ENCODE peak calls at places on chromosomes 1 and 21, in seven cellular contexts. R, B, G, W, Y, I and V are unnamed samples.

GRCh38 chr1:192554904-192555303 is 20.7 kb upstream of the RGS1 start:
- DNase-seq in G (no peak), I (no peak), Y (no peak), W (no peak), B (no peak), R (no peak), V (no peak)

GRCh38 chr1:71417421-71417820 is 336.6 kb upstream of the ZRANB2 start:
- DNase-seq in W (no peak), R (no peak), G (no peak), Y (no peak), B (no peak), I (no peak), V (no peak)

GRCh38 chr21:37223804-37224345 is 43.3 kb downstream of the VPS26C start:
- DNase-seq in G (no peak), Y (no peak), I (no peak), B (no peak), W (no peak), R (no peak), V (no peak)

GRCh38 chr1:101022294-101022693 is 3.3 kb downstream of the DPH5 start:
- DNase-seq in I (no peak), R (no peak), B (peak; percentile 49), W (no peak), Y (peak; percentile 77), G (no peak), V (peak; percentile 66)

GRCh38 chr1:159211331-159212136 is 6.9 kb downstream of the ACKR1 start:
- DNase-seq in R (peak; percentile 33), W (peak; percentile 67), G (no peak), Y (peak; percentile 3), B (no peak), I (peak; percentile 20), V (no peak)

GRCh38 chr1:31027693-31028526 is 37.6 kb downstream of the PUM1 start:
- DNase-seq in G (no peak), I (no peak), Y (no peak), R (no peak), B (no peak), W (peak; percentile 36), V (peak; percentile 17)

GRCh38 chr1:78665809-78666208 is 16.2 kb downstream of the IFI44 start:
- DNase-seq in I (no peak), Y (no peak), R (no peak), B (no peak), G (no peak), W (no peak), V (no peak)

GRCh38 chr1:91883470-91883869 is 2.5 kb downstream of the TGFBR3 start:
- DNase-seq in B (peak; percentile 45), I (no peak), G (no peak), Y (peak; percentile 62), R (no peak), W (peak; percentile 23), V (peak; percentile 52)

GRCh38 chr1:88141499-88142074 is 542.5 kb upstream of the PKN2 start:
- DNase-seq in I (no peak), G (no peak), R (no peak), B (no peak), W (no peak), Y (no peak), V (no peak)

GRCh38 chr1:157363660-157364140 is 188.6 kb downstream of the FCRL5 start:
- DNase-seq in R (no peak), Y (peak; percentile 22), B (peak; percentile 45), W (peak; percentile 30), G (no peak), I (no peak), V (peak; percentile 52)

GRCh38 chr1:154608522-154609294 is 722 bp upstream of the ADAR start:
- DNase-seq in W (peak; percentile 59), G (no peak), R (no peak), B (peak; percentile 69), I (peak; percentile 22), Y (peak; percentile 64), V (peak; percentile 55)

GRCh38 chr1:165384016-165384415 is 27.5 kb upstream of the LMX1A start:
- DNase-seq in B (no peak), Y (no peak), G (no peak), I (no peak), W (no peak), R (no peak), V (no peak)

GRCh38 chr1:116487016-116487415 is 83.8 kb downstream of the CD58 start:
- DNase-seq in R (no peak), G (no peak), I (no peak), B (no peak), Y (no peak), W (no peak), V (no peak)
- H3K4me3 ChIP-seq in R (no peak overlapping the region), G (no peak overlapping the region), I (no peak overlapping the region), B (no peak overlapping the region), Y (no peak overlapping the region), W (no peak overlapping the region), V (no peak overlapping the region)

DNA sequence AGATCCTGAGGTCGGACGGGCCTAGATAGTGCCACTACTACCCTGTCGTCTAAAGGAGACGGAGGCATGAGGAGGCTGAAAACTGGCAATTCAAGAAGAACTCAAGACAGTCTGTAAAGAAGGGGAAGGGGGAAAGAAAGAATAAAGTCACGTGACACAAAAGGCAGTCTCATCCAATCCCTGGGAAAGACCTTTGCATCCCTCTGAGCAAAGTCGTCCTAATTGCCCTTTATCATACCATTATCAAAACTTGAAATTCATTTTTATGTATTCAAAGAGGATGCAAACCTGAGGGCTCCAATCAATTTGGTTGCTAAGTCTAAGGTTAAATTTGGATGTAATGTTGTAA is 2.2 kb downstream of the DUSP10 start:
- DNase-seq in W (no peak), B (no peak), G (no peak), R (no peak), Y (no peak), I (no peak), V (no peak)
- H3K4me3 ChIP-seq in W (peak overlapping the region; percentile 72), B (peak overlapping the region; percentile 96), G (peak overlapping the region; percentile 87), R (peak overlapping the region; percentile 80), Y (peak overlapping the region; percentile 74), I (no peak overlapping the region), V (peak overlapping the region; percentile 97)

DNA sequence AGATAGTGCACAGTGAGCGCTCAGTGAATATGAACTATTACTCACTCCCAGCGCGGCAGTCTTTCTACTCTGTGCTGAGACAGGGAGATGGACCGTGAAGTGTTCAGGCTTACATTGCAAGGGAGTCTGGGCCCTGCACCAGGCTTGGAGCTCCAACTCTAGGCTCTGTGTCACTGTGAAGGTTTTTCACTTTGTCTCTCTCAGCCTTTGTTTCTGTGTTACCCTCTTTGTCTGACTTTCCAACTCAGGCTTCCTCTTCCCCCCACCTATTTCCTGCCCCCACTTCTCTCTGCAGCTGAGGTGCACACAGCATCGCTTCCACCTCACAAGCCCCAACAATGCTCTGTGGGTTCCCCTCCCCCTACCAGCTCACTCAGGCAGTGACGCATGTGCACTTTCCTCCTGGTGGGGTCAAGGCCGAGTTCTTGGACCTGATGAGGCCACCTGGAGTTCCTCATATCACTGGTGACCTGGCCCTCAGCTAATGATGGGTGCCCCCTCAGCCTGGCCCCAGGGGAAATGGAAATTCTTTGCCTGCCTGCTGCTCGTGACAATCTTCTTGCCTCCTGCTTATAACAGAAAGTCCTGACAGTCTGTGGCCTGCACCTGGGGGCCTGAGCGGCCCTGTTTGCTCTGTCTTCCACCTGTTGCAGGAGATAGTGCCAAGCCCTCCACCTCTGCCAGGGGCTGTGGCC is 1.1 kb upstream of the LCK start:
- DNase-seq in B (no peak), W (no peak), R (peak; percentile 41), I (peak; percentile 73), Y (peak; percentile 46), G (no peak), V (no peak)
- H3K4me3 ChIP-seq in B (no peak overlapping the region), W (no peak overlapping the region), R (no peak overlapping the region), I (peak overlapping the region; percentile 91), Y (no peak overlapping the region), G (no peak overlapping the region), V (no peak overlapping the region)

GRCh38 chr1:202214089-202214843 is 20.7 kb downstream of the LGR6 start:
- DNase-seq in G (no peak), I (no peak), R (no peak), Y (no peak), B (no peak), W (peak; percentile 30), V (no peak)
- H3K4me3 ChIP-seq in G (no peak overlapping the region), I (no peak overlapping the region), R (peak overlapping the region; percentile 30), Y (no peak overlapping the region), B (no peak overlapping the region), W (peak overlapping the region; percentile 30), V (no peak overlapping the region)

GRCh38 chr1:10696977-10697376 is 99.5 kb downstream of the CASZ1 start:
- DNase-seq in G (no peak), W (no peak), B (no peak), I (no peak), R (no peak), Y (peak; percentile 23), V (no peak)

GRCh38 chr1:10694274-10694632 is 102.2 kb downstream of the CASZ1 start:
- DNase-seq in B (no peak), I (peak; percentile 62), G (no peak), R (no peak), W (no peak), Y (no peak), V (no peak)

GRCh38 chr1:10693497-10694273 is 102.8 kb downstream of the CASZ1 start:
- DNase-seq in R (peak; percentile 40), W (peak; percentile 71), I (peak; percentile 36), B (no peak), Y (no peak), G (no peak), V (no peak)

GRCh38 chr1:10693152-10693496 is 103.3 kb downstream of the CASZ1 start:
- DNase-seq in G (no peak), I (no peak), W (no peak), R (no peak), Y (no peak), B (no peak), V (no peak)

DNA sequence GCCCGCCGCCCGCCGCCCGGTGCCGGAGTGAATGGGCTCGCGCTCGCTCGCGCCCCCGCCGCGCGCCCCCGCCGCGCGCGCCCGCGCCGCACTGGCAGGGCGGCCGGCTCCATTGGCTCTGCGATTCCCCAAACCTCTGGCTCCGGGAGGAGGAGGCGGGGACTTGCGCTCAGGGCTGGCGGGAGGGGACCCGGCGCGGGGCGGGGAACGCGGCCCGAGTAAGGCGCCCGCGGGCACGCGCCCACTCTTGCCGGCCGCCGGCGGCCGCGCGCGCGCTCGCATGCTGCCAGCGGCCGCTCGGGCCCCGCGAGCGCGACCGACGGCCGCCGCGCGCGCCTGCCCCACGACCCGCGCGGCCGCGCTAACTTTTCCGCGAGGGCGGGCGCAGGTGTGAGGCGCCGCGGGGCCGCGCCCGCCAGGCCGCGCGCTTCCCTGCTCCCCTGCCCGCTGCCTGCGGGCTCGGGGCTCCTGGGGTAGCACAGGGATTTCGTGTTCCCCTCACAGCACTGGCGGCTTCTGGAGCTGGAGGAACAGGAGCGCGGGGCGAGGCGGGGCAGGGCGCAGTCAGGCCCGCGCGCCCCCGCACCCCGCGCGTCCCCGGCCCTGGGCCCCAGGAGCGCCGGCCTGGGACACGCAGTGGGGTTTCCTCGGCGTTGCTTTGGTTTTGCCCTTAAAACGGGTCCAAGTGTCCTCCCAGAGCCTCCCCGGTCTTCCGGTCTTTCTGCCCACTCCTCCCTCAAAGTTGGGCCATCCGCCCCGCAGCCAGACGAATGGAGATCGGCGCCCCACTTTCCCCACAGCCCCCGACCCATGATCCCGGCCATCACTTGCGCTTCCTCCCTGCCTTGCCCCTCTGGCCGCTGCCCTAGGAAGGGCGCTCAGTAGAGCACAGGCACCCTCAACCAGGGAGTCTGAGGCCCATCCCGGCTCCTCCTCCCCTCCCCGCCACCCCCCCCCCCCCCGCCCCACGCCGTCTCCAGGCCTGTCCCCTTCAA is 101.5 kb downstream of the CASZ1 start:
- DNase-seq in Y (peak; percentile 74), I (peak; percentile 73), W (peak; percentile 95), G (no peak), B (peak; percentile 59), R (peak; percentile 92), V (peak; percentile 72)
- H3K4me3 ChIP-seq in Y (peak overlapping the region; percentile 67), I (peak overlapping the region; percentile 34), W (peak overlapping the region; percentile 40), G (peak overlapping the region; percentile 26), B (peak overlapping the region; percentile 21), R (peak overlapping the region; percentile 65), V (peak overlapping the region; percentile 35)